ENCODE peak calls at places on chromosomes 7 and 10, in four cellular contexts. G is K562, X is HepG2, S is GM12878. H is an unnamed sample.

GRCh38 chr7:100802951-100803350 is 24.4 kb downstream of the EPHB4 start:
- DNase-seq in X (no peak), S (no peak), G (no peak), H (no peak)

GRCh38 chr10:116774728-116775151 is 32.4 kb upstream of the HSPA12A start:
- DNase-seq in S (no peak), G (no peak), X (no peak), H (no peak)

GRCh38 chr7:99833289-99833877 is 5.6 kb downstream of the CYP3A43 start:
- DNase-seq in X (no peak), S (no peak), G (no peak), H (no peak)

GRCh38 chr7:73770002-73770859 is at the start of gene CLDN3:
- DNase-seq in S (no peak), G (no peak), X (no peak), H (no peak)

GRCh38 chr7:16989883-16990413 is 108.2 kb upstream of the AGR3 start:
- DNase-seq in G (no peak), S (no peak), X (peak), H (no peak)

GRCh38 chr7:51797371-51797770 is 480.8 kb upstream of the COBL start:
- DNase-seq in G (no peak), X (no peak), S (no peak), H (no peak)

GRCh38 chr10:102118867-102119266 is 1.3 kb downstream of the LDB1 start:
- DNase-seq in X (no peak), S (no peak), G (no peak), H (no peak)

GRCh38 chr7:80873140-80873539 is 45.7 kb downstream of the SEMA3C start:
- DNase-seq in G (no peak), X (no peak), S (no peak), H (no peak)

GRCh38 chr10:19730071-19730470 is 86.2 kb upstream of the PLXDC2 start:
- DNase-seq in S (no peak), G (no peak), X (no peak), H (no peak)

GRCh38 chr7:151677581-151678226 is 158.0 kb upstream of the RHEB start:
- DNase-seq in G (no peak), S (no peak), X (no peak), H (no peak)

GRCh38 chr7:155258233-155258575 is 39.5 kb upstream of the INSIG1 start:
- DNase-seq in G (no peak), S (no peak), X (no peak), H (no peak)

GRCh38 chr7:119969054-119969453 is 303.9 kb upstream of the KCND2 start:
- DNase-seq in G (no peak), X (no peak), S (no peak), H (no peak)

GRCh38 chr7:77197135-77197534 is 2.5 kb downstream of the FGL2 start:
- DNase-seq in S (no peak), X (no peak), G (no peak), H (no peak)

GRCh38 chr10:118669020-118669766 is 73.7 kb upstream of the PRLHR start:
- DNase-seq in X (no peak), G (no peak), S (no peak), H (no peak)

GRCh38 chr10:43294241-43294658 is 27.4 kb upstream of the RASGEF1A start:
- DNase-seq in X (no peak), G (no peak), S (no peak), H (no peak)

GRCh38 chr10:133135116-133135465 is 24.9 kb upstream of the KNDC1 start:
- DNase-seq in X (no peak), S (no peak), G (no peak), H (no peak)

GRCh38 chr10:114902151-114902550 is 35.8 kb upstream of the TRUB1 start:
- DNase-seq in S (no peak), X (no peak), G (no peak), H (no peak)

GRCh38 chr7:35334511-35334910 is 80.6 kb upstream of the TBX20 start:
- DNase-seq in S (no peak), X (no peak), G (no peak), H (no peak)

GRCh38 chr7:2719007-2719406 is 31.0 kb downstream of the AMZ1 start:
- DNase-seq in S (no peak), G (peak), X (no peak), H (peak)

GRCh38 chr7:99539213-99539811 is 12.6 kb downstream of the FAM200A start:
- DNase-seq in S (no peak), G (peak), X (no peak), H (no peak)

GRCh38 chr10:117537904-117538524 is 4.5 kb upstream of the EMX2 start:
- DNase-seq in X (no peak), S (peak), G (no peak), H (no peak)

GRCh38 chr10:103736763-103737162 is 118.6 kb downstream of the SH3PXD2A start:
- DNase-seq in X (peak), G (peak), S (no peak), H (peak)

GRCh38 chr10:128173383-128173782 is 47.2 kb upstream of the MKI67 start:
- DNase-seq in X (peak), G (no peak), S (no peak), H (no peak)

GRCh38 chr10:33559105-33559504 is 224.6 kb upstream of the NRP1 start:
- DNase-seq in S (no peak), X (no peak), G (no peak), H (no peak)

GRCh38 chr7:132084776-132085388 is 491.4 kb downstream of the PLXNA4 start:
- DNase-seq in G (peak), X (peak), S (no peak), H (no peak)

GRCh38 chr10:29908977-29909376 is 150.4 kb downstream of the JCAD start:
- DNase-seq in S (no peak), X (no peak), G (no peak), H (no peak)

GRCh38 chr7:75913437-75913836 is 1.5 kb upstream of the POR start:
- DNase-seq in X (no peak), G (no peak), S (no peak), H (no peak)

GRCh38 chr7:33813331-33813730 is 92.0 kb upstream of the BMPER start:
- DNase-seq in X (no peak), S (no peak), G (no peak), H (no peak)

GRCh38 chr7:18345641-18346234 is 149.8 kb upstream of the HDAC9 start:
- DNase-seq in X (peak), S (no peak), G (peak), H (peak)

GRCh38 chr7:26151096-26151495 is 902 bp upstream of the NFE2L3 start:
- DNase-seq in S (no peak), G (no peak), X (no peak), H (no peak)

GRCh38 chr7:44638611-44639557 is 32.5 kb downstream of the OGDH start:
- DNase-seq in X (peak), G (peak), S (peak), H (no peak)

GRCh38 chr7:101950450-101951119 is 133.2 kb downstream of the CUX1 start:
- DNase-seq in X (no peak), G (peak), S (no peak), H (peak)

DNA sequence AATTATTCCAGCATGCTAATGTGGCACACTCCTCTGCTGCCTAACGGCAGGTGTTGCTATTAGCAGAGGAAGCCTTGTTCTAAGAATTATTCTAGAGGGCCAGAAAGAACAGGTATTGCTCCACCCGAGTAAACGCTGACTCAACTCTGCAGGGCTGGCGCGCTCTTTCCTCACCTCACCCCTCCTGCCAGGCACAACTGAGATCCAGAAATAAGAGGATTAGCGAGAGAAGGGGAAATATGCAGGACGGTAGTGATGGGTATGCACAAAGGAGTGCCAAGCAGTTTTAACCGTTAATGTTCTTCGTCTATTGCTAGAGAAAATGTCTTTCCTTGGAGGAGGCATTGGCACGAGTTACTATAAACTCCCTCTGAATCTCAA is 382 bp upstream of the SCIN start:
- DNase-seq in S (no peak), X (no peak), G (no peak), H (no peak)
- TF ChIP-seq SP1 in S (no peak), X (no peak), G (no peak), H (no peak)

DNA sequence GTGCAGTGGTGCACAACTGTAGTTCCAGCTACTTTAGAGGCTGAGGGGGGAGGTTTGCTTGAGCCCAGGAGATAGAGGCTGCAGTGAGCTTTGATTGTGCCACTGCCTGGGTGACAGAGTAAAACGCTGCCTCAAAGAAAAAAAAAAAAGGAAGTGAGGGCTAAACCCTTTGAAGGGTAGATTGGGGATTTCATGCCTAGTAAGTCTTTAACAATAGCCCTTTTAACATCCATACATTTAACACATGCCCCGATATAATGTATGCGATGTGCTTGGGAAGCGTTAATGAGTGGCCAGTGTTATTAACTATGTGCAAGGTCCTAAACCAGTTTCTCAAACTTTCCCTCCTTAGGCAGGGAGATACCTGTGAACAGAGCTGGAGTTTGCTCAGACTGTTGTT is 229.2 kb upstream of the HPS1 start:
- DNase-seq in S (peak), X (no peak), G (no peak), H (no peak)
- TF ChIP-seq TARDBP in S (no peak), X (no peak), G (no peak), H (no peak)

GRCh38 chr7:4286281-4286680 is 395.8 kb upstream of the FOXK1 start:
- DNase-seq in X (no peak), S (no peak), G (no peak), H (no peak)

GRCh38 chr7:4288791-4289190 is 393.3 kb upstream of the FOXK1 start:
- DNase-seq in S (no peak), G (no peak), X (no peak), H (no peak)
- TF ChIP-seq SP1 in S (no peak), G (no peak), X (no peak), H (no peak)

GRCh38 chr7:5550385-5550784 is 126.8 kb upstream of the TNRC18 start:
- DNase-seq in G (peak), S (no peak), X (no peak), H (no peak)

GRCh38 chr7:5550831-5551230 is 127.2 kb upstream of the TNRC18 start:
- DNase-seq in G (no peak), S (no peak), X (no peak), H (no peak)

GRCh38 chr7:5546626-5547025 is 123.0 kb upstream of the TNRC18 start:
- DNase-seq in S (no peak), G (no peak), X (no peak), H (no peak)

GRCh38 chr7:5552123-5552522 is 128.5 kb upstream of the TNRC18 start:
- DNase-seq in X (no peak), S (no peak), G (peak), H (no peak)

DNA sequence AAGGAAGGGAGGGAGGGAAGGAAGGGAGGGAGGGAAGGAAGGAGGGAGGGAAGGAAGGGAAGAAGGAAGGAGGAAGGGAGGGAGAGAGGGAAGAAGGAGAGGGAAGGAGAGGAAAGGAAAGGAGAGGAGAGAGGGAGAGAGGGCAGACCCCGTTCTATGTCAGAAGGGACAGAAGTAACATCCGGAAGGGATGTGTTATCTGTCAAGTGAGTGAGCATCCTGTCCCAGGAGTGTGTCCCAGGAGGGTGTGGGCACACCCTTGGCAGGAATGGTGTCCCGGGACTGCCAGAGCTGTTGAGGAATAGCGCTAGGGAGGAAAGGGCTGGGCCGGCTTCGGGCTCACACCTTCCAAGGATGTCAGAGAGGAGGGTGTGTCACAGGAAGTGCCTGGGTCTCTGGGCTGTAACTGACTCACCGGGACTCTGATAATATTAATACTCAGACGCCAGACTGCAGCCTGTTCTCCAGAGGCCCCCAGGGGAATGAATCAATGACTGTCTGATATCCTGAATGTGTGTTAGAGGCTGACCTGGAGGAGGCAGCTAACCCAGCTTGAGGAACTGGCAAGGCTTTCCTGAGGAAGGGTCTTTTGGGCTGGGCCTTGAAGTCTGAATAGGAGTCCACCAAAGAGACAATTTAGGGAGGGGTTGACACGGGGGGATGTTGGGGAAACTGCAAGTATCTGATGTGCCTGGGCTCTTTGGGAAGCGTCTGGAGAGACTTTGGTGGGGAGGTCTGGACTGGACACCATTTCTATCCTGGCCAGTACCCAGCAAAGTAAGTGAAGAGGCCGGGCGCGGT is 125.7 kb upstream of the TNRC18 start:
- DNase-seq in S (no peak), X (no peak), G (peak), H (no peak)
- TF ChIP-seq TARDBP in S (no peak), X (no peak), G (no peak), H (no peak)

H was measured in HEK293T.